ENCODE peak calls at places on chromosomes 6 and 20, in six cellular contexts. One of them, this sample, is unnamed.

GRCh38 chr6:69915346-69915745 is 49.0 kb downstream of the COL19A1 start:
- DNase-seq in NCI-H460: no peak
- DNase-seq in lower leg skin: no peak
- DNase-seq in NCI-H2081: no peak
- DNase-seq in RPMI7951: no peak
- DNase-seq in BJ: no peak
- DNase-seq in this sample: no peak

GRCh38 chr6:43737272-43738081 is 32.5 kb upstream of the VEGFA start:
- DNase-seq in NCI-H460: no peak
- DNase-seq in lower leg skin: no peak
- DNase-seq in NCI-H2081: no peak
- DNase-seq in RPMI7951: no peak
- DNase-seq in BJ: no peak
- DNase-seq in this sample: no peak

GRCh38 chr6:168641455-168641854 is 200.5 kb downstream of the SMOC2 start:
- DNase-seq in NCI-H460: no peak
- DNase-seq in lower leg skin: no peak
- DNase-seq in NCI-H2081: no peak
- DNase-seq in RPMI7951: no peak
- DNase-seq in BJ: no peak
- DNase-seq in this sample: no peak

GRCh38 chr6:28224131-28225055 is 682 bp upstream of the ZSCAN9 start:
- DNase-seq in NCI-H460: no peak
- DNase-seq in lower leg skin: no peak
- DNase-seq in NCI-H2081: no peak
- DNase-seq in RPMI7951: no peak
- DNase-seq in BJ: no peak
- DNase-seq in this sample: no peak

GRCh38 chr6:136334853-136335252 is 45.2 kb upstream of the BCLAF1 start:
- DNase-seq in NCI-H460: no peak
- DNase-seq in lower leg skin: no peak
- DNase-seq in NCI-H2081: no peak
- DNase-seq in RPMI7951: no peak
- DNase-seq in BJ: no peak
- DNase-seq in this sample: no peak

GRCh38 chr20:37757550-37757949 is 63.7 kb downstream of the CTNNBL1 start:
- DNase-seq in NCI-H460: no peak
- DNase-seq in lower leg skin: no peak
- DNase-seq in NCI-H2081: no peak
- DNase-seq in RPMI7951: no peak
- DNase-seq in BJ: no peak
- DNase-seq in this sample: no peak

GRCh38 chr6:30263734-30264133 is 50.5 kb upstream of the TRIM26 start:
- DNase-seq in NCI-H460: peak; percentile 26
- DNase-seq in lower leg skin: no peak
- DNase-seq in NCI-H2081: no peak
- DNase-seq in RPMI7951: peak; percentile 92
- DNase-seq in BJ: peak; percentile 44
- DNase-seq in this sample: no peak

GRCh38 chr20:61766921-61767610 is 298.6 kb downstream of the TAF4 start:
- DNase-seq in NCI-H460: no peak
- DNase-seq in lower leg skin: no peak
- DNase-seq in NCI-H2081: no peak
- DNase-seq in RPMI7951: no peak
- DNase-seq in BJ: no peak
- DNase-seq in this sample: no peak

GRCh38 chr6:22366214-22366613 is 69.4 kb upstream of the PRL start:
- DNase-seq in NCI-H460: peak; percentile 38
- DNase-seq in lower leg skin: no peak
- DNase-seq in NCI-H2081: no peak
- DNase-seq in RPMI7951: no peak
- DNase-seq in BJ: no peak
- DNase-seq in this sample: no peak

GRCh38 chr6:44143731-44144130 is 14.9 kb upstream of the CAPN11 start:
- DNase-seq in NCI-H460: no peak
- DNase-seq in lower leg skin: no peak
- DNase-seq in NCI-H2081: no peak
- DNase-seq in RPMI7951: no peak
- DNase-seq in BJ: no peak
- DNase-seq in this sample: no peak

GRCh38 chr6:144408151-144408550 is 123.0 kb downstream of the UTRN start:
- DNase-seq in NCI-H460: no peak
- DNase-seq in lower leg skin: no peak
- DNase-seq in NCI-H2081: no peak
- DNase-seq in RPMI7951: no peak
- DNase-seq in BJ: no peak
- DNase-seq in this sample: no peak

This sample was measured in iPS DF 19.7.